ENCODE peak calls at places on chromosomes 1 and 21, in six cellular contexts. S is T follicular helper cell; B is endothelial cell; K is activated CD4-positive, alpha-beta T cell treated with anti-CD3 and anti-CD28 coated beads, Interleukin-2, amount 50 U/mL, for 1 hour; W is NCI-H1694; F is activated naive CD8-positive, alpha-beta T cell treated with anti-CD3 and anti-CD28 coated beads for 36 hours. A is an unnamed sample.

GRCh38 chr1:8104278-8105236 is 78.4 kb upstream of the ERRFI1 start:
- DNase-seq in S (no peak), B (no peak), K (no peak), W (no peak), F (no peak), A (no peak)

GRCh38 chr1:234484991-234485739 is 6.2 kb upstream of the TARBP1 start:
- DNase-seq in S (no peak), B (no peak), K (no peak), W (no peak), F (no peak), A (no peak)

GRCh38 chr1:228876187-228876586 is 140.9 kb downstream of the RHOU start:
- DNase-seq in S (no peak), B (no peak), K (no peak), W (no peak), F (no peak), A (no peak)

GRCh38 chr1:75985827-75986226 is 53.6 kb upstream of the ASB17 start:
- DNase-seq in S (no peak), B (no peak), K (no peak), W (no peak), F (no peak), A (no peak)

GRCh38 chr1:233945573-233945972 is 41.1 kb downstream of the SLC35F3 start:
- DNase-seq in S (no peak), B (no peak), K (no peak), W (no peak), F (no peak), A (no peak)

GRCh38 chr1:67561704-67562113 is 123.3 kb upstream of the GADD45A start:
- DNase-seq in S (peak), B (peak), K (peak), W (peak), F (peak), A (peak)

GRCh38 chr1:24186993-24187790 is at the start of gene IFNLR1:
- DNase-seq in S (peak), B (peak), K (peak), W (peak), F (peak), A (peak)

GRCh38 chr1:43104027-43104763 is 67.9 kb downstream of the EBNA1BP2 start:
- DNase-seq in S (no peak), B (no peak), K (no peak), W (no peak), F (no peak), A (no peak)

GRCh38 chr1:66723985-66724384 is 28.3 kb upstream of the DYNLT5 start:
- DNase-seq in S (no peak), B (no peak), K (no peak), W (no peak), F (no peak), A (no peak)

GRCh38 chr21:42424848-42425602 is 21.3 kb downstream of the UBASH3A start:
- DNase-seq in S (peak), B (no peak), K (peak), W (no peak), F (peak), A (peak)

GRCh38 chr1:230266456-230266855 is 159.7 kb downstream of the PGBD5 start:
- DNase-seq in S (no peak), B (no peak), K (no peak), W (no peak), F (no peak), A (no peak)

GRCh38 chr1:14377386-14377785 is 221.1 kb upstream of the KAZN start:
- DNase-seq in S (no peak), B (no peak), K (no peak), W (no peak), F (no peak), A (no peak)

GRCh38 chr1:111318483-111319000 is 27.9 kb downstream of the CHIA start:
- DNase-seq in S (no peak), B (no peak), K (no peak), W (no peak), F (no peak), A (no peak)

A was measured in central memory CD4-positive, alpha-beta T cell.